ENCODE peak calls at places on chromosomes 11 and 22, in five cellular contexts. J, F, M, G and S are unnamed samples. For H3K4me1, the result is how much of the 10 kb centered on the place peaks cover.

GRCh38 chr11:34756591-34756990 is 135.7 kb downstream of the EHF start:
- DNase-seq in G (no peak), J (no peak), M (no peak), F (no peak), S (no peak)

GRCh38 chr11:35163707-35164496 is 24.9 kb downstream of the CD44 start:
- DNase-seq in G (no peak), J (no peak), M (no peak), F (peak), S (no peak)

GRCh38 chr11:131674051-131674755 is 303.8 kb downstream of the NTM start:
- DNase-seq in F (peak), G (peak), J (peak), M (no peak), S (peak)

GRCh38 chr11:119375629-119376196 is 5.8 kb downstream of the USP2 start:
- DNase-seq in G (peak), J (no peak), M (no peak), F (no peak), S (peak)

GRCh38 chr22:38700271-38700788 is 413 bp downstream of the JOSD1 start:
- DNase-seq in J (no peak), G (peak), M (no peak), F (peak), S (peak)

GRCh38 chr22:28019360-28019759 is 100.3 kb upstream of the PITPNB start:
- DNase-seq in G (no peak), M (no peak), J (no peak), F (no peak), S (no peak)

GRCh38 chr11:69587454-69588081 is 53.4 kb upstream of the CCND1 start:
- DNase-seq in F (no peak), J (no peak), M (no peak), G (no peak), S (no peak)

GRCh38 chr22:25402160-25402500 is 162.3 kb upstream of the GRK3 start:
- DNase-seq in G (no peak), F (no peak), M (no peak), J (no peak), S (no peak)

GRCh38 chr11:45843158-45843924 is 3.9 kb upstream of the CRY2 start:
- DNase-seq in F (peak), J (peak), M (peak), G (peak), S (peak)

GRCh38 chr11:15346907-15347306 is 232.2 kb downstream of the INSC start:
- DNase-seq in J (no peak), M (no peak), G (no peak), F (no peak), S (no peak)

GRCh38 chr22:48156603-48157355 is 1394.3 kb downstream of the TBC1D22A start:
- DNase-seq in F (peak), J (no peak), M (no peak), G (no peak), S (no peak)

GRCh38 chr11:130322126-130322525 is 7.4 kb upstream of the ZBTB44 start:
- DNase-seq in J (no peak), M (no peak), F (no peak), G (no peak), S (no peak)

GRCh38 chr11:77147668-77148321 is 19.7 kb downstream of the MYO7A start:
- DNase-seq in J (peak), F (peak), G (peak), M (peak), S (no peak)

GRCh38 chr11:1569251-1569780 is 2.8 kb downstream of the DUSP8 start:
- DNase-seq in G (no peak), F (peak), J (no peak), M (no peak), S (no peak)

GRCh38 chr22:46104881-46105493 is 45.3 kb upstream of the PPARA start:
- DNase-seq in F (no peak), J (no peak), M (no peak), G (no peak), S (no peak)

GRCh38 chr11:1896895-1897294 is 5.2 kb upstream of the PRR33 start:
- DNase-seq in G (peak), J (no peak), F (no peak), M (no peak), S (no peak)

GRCh38 chr11:84313830-84314359 is 1027.7 kb upstream of the CCDC90B start:
- DNase-seq in J (no peak), F (no peak), M (no peak), G (no peak), S (no peak)

GRCh38 chr11:95255523-95256165 is 24.6 kb upstream of the SESN3 start:
- DNase-seq in G (no peak), F (no peak), J (no peak), M (no peak), S (no peak)

GRCh38 chr11:72578051-72578450 is 96.2 kb downstream of the PDE2A start:
- DNase-seq in F (no peak), J (no peak), G (no peak), M (no peak), S (no peak)

GRCh38 chr22:37267661-37268413 is 14.5 kb upstream of the CYTH4 start:
- DNase-seq in G (no peak), J (no peak), F (no peak), M (no peak), S (no peak)

GRCh38 chr11:67276821-67277230 is 10.6 kb downstream of the GRK2 start:
- DNase-seq in G (peak), F (peak), M (no peak), J (peak), S (peak)

GRCh38 chr11:8289426-8290047 is 25.9 kb upstream of the LMO1 start:
- DNase-seq in F (no peak), M (no peak), G (no peak), J (no peak), S (no peak)

GRCh38 chr22:19082793-19083192 is 39.4 kb downstream of the DGCR2 start:
- DNase-seq in G (peak), J (no peak), M (no peak), F (no peak), S (no peak)

GRCh38 chr11:1194977-1195689 is 27.7 kb upstream of the MUC5B start:
- DNase-seq in G (peak), J (no peak), M (no peak), F (no peak), S (no peak)

GRCh38 chr11:20397281-20397680 is 9.8 kb downstream of the PRMT3 start:
- DNase-seq in G (no peak), J (peak), M (no peak), F (peak), S (no peak)
- H3K4me1 ChIP-seq in G (under half), J (under half), M (under half), F (under half), S (under half)

GRCh38 chr22:40679964-40680818 is 907 bp downstream of the MCHR1 start:
- DNase-seq in G (no peak), F (no peak), M (no peak), J (no peak), S (no peak)

GRCh38 chr22:40680819-40681183 is 1.5 kb downstream of the MCHR1 start:
- DNase-seq in F (no peak), G (no peak), J (no peak), M (no peak), S (no peak)

GRCh38 chr22:40679249-40679963 is at the start of gene MCHR1:
- DNase-seq in J (no peak), M (no peak), G (no peak), F (no peak), S (no peak)

GRCh38 chr22:40676644-40677043 is 2.6 kb upstream of the MCHR1 start:
- DNase-seq in F (no peak), M (no peak), G (no peak), J (no peak), S (no peak)

DNA sequence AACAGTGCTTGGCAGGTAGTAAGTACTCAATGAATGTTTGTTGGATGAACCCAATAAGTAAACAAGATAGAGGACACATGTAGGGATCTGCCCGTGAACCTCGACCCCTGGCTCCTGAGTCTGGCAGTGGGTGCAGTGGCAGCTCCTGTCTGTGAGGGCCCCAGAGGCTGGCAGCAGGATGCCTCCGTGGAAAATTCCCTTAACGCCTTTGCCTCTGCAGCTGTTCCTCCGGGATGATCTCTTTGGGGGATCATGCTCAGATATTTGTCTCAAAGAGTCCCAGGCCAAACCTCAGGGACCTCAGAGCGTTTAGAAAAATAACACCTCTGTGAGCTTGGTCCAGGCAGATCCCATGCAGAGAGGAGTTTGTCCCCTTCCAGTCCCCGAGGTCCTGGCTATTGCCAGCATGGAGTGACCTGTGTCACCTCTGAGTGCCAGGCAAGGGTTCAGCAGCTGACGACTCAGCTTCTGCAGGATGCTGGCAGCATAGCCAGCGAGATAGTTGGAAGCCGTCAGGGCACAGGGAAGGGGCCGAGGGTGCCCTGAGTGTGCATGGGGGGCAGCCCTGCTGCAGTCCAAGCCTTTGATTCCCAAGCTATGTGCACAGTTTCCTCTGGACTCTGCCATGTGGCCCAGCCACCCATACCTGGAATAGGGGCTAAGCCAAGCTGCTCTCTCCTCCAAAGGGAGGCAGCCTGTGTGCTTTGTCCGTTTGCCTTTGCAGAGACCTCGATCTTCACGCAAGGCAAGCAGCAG is 613 bp upstream of the MCHR1 start:
- DNase-seq in F (no peak), J (no peak), M (no peak), G (no peak), S (no peak)
- H3K4me3 ChIP-seq in F (no peak), J (no peak), M (no peak), G (peak), S (peak)

DNA sequence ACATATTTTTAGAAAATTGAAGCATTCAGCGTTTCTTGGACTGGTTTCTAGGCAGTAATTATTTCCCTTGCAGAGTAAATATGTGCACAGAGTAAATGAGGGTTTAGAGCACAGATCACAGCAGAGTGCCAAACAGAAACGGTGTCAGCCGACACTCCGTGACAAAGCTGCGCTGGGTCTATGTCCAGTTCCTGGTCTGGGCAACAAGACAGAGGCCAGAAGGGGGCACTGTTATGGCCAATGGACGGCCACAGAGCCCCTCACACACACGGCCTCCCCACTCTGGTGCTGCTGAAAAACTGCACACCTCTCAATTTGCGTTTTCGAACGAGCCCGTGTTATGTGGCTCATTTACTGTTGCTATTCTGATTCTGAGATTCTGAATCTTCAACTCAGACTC is 180.7 kb downstream of the MPPED1 start:
- DNase-seq in G (no peak), F (peak), J (peak), M (no peak), S (no peak)
- TF ChIP-seq CTCF in G (no peak), F (no peak), J (no peak), M (no peak), S (no peak)

GRCh38 chr22:22682807-22683667 is 38.6 kb downstream of the GGTLC2 start:
- DNase-seq in G (no peak), F (no peak), M (no peak), J (no peak), S (no peak)

GRCh38 chr22:22685586-22685985 is 41.2 kb downstream of the GGTLC2 start:
- DNase-seq in J (no peak), G (no peak), M (no peak), F (no peak), S (no peak)

GRCh38 chr22:22682196-22682595 is 37.8 kb downstream of the GGTLC2 start:
- DNase-seq in G (no peak), J (no peak), F (no peak), M (no peak), S (no peak)

GRCh38 chr22:22684605-22685561 is 40.5 kb downstream of the GGTLC2 start:
- DNase-seq in M (no peak), J (no peak), F (peak), G (no peak), S (no peak)

GRCh38 chr22:22683668-22684361 is 39.4 kb downstream of the GGTLC2 start:
- DNase-seq in J (no peak), G (no peak), M (no peak), F (no peak), S (no peak)
- H3K4me1 ChIP-seq in J (under half), G (under half), M (under half), F (under half), S (under half)